ENCODE peak calls at places on chromosomes 4 and X, in seven cellular contexts. P is CD4-positive, alpha-beta memory T cell; T is naive thymus-derived CD4-positive, alpha-beta T cell; L is NCI-H1092 treated with DMSO at 0.1 percent for 48 hours; A is HepG2; K is breast epithelium; M is T47D. H is an unnamed sample.

GRCh38 chrX:4830880-4831557 is 1117.6 kb upstream of the PRKX start:
- DNase-seq in L (no peak), A (peak), P (no peak), T (no peak), M (peak), K (no peak), H (no peak)

GRCh38 chr4:55078987-55079386 is 46.4 kb downstream of the KDR start:
- DNase-seq in T (no peak), K (no peak), A (no peak), M (no peak), L (no peak), P (no peak), H (no peak)

GRCh38 chrX:120560405-120560841 is 339 bp downstream of the CUL4B start:
- DNase-seq in M (no peak), L (peak), A (peak), T (no peak), P (no peak), K (peak), H (no peak)

GRCh38 chr4:145524535-145524934 is 42.9 kb downstream of the SMAD1 start:
- DNase-seq in K (no peak), P (no peak), M (no peak), T (no peak), L (no peak), A (no peak), H (no peak)

GRCh38 chr4:51909236-51909703 is 66.3 kb downstream of the DCUN1D4 start:
- DNase-seq in T (no peak), K (no peak), M (no peak), A (peak), L (no peak), P (no peak), H (no peak)

GRCh38 chrX:108312011-108312410 is 126.2 kb downstream of the COL4A6 start:
- DNase-seq in M (no peak), A (no peak), L (no peak), K (no peak), T (no peak), P (no peak), H (no peak)

GRCh38 chr4:98181815-98182214 is 38.5 kb upstream of the STPG2 start:
- DNase-seq in M (peak), L (no peak), T (no peak), A (no peak), K (no peak), P (no peak), H (no peak)

GRCh38 chrX:124127496-124127895 is 166.0 kb downstream of the STAG2 start:
- DNase-seq in M (no peak), L (no peak), K (no peak), T (no peak), A (no peak), P (no peak), H (no peak)

GRCh38 chr4:77854431-77855111 is 8.1 kb upstream of the MRPL1 start:
- DNase-seq in L (no peak), P (peak), M (no peak), K (no peak), T (peak), A (no peak), H (no peak)

GRCh38 chr4:80305466-80305865 is 30.1 kb upstream of the CFAP299 start:
- DNase-seq in A (no peak), M (no peak), K (no peak), T (no peak), L (no peak), P (no peak), H (no peak)

GRCh38 chrX:16786139-16786790 is at the start of gene TXLNG:
- DNase-seq in M (peak), P (peak), L (peak), T (peak), A (peak), K (peak), H (peak)

GRCh38 chrX:39050427-39050826 is 249.2 kb downstream of the MID1IP1 start:
- DNase-seq in K (no peak), T (no peak), P (no peak), M (peak), A (no peak), L (no peak), H (no peak)

GRCh38 chrX:69374569-69374968 is 129.6 kb upstream of the NALF2 start:
- DNase-seq in T (no peak), L (no peak), M (no peak), A (no peak), P (no peak), K (no peak), H (no peak)

GRCh38 chrX:7109838-7110793 is 37.4 kb upstream of the STS start:
- DNase-seq in L (no peak), A (no peak), M (no peak), K (no peak), P (no peak), T (no peak), H (no peak)

GRCh38 chrX:72460715-72461114 is 111.9 kb downstream of the HDAC8 start:
- DNase-seq in L (no peak), T (no peak), M (no peak), P (no peak), K (no peak), A (no peak), H (no peak)

GRCh38 chr4:13907255-13907751 is 279.8 kb upstream of the BOD1L1 start:
- DNase-seq in P (no peak), L (no peak), K (no peak), M (no peak), T (no peak), A (peak), H (peak)

GRCh38 chr4:75180217-75180616 is 247.3 kb downstream of the PARM1 start:
- DNase-seq in K (no peak), L (no peak), M (no peak), P (no peak), A (no peak), T (no peak), H (no peak)

GRCh38 chrX:119236599-119237525 is 777 bp downstream of the PGRMC1 start:
- DNase-seq in P (peak), A (no peak), M (peak), K (no peak), L (peak), T (no peak), H (no peak)

GRCh38 chr4:27360651-27361347 is 500.2 kb downstream of the STIM2 start:
- DNase-seq in P (no peak), T (no peak), K (no peak), A (no peak), L (no peak), M (no peak), H (no peak)

GRCh38 chr4:39367166-39367565 is 1.0 kb upstream of the RFC1 start:
- DNase-seq in P (no peak), M (no peak), L (no peak), T (no peak), A (peak), K (no peak), H (no peak)

GRCh38 chr4:20687894-20688293 is 12.4 kb upstream of the PACRGL start:
- DNase-seq in A (no peak), T (no peak), L (no peak), M (no peak), K (no peak), P (no peak), H (no peak)

GRCh38 chr4:108449139-108449538 is 171.2 kb upstream of the RPL34 start:
- DNase-seq in T (no peak), K (no peak), A (no peak), L (no peak), M (no peak), P (no peak), H (no peak)

GRCh38 chr4:10050171-10051120 is 29.1 kb upstream of the SLC2A9 start:
- DNase-seq in A (no peak), P (no peak), L (no peak), T (no peak), K (peak), M (peak), H (no peak)

GRCh38 chr4:107258359-107258758 is 222.2 kb upstream of the DKK2 start:
- DNase-seq in P (no peak), L (no peak), M (no peak), K (no peak), T (no peak), A (no peak), H (no peak)

GRCh38 chr4:15396157-15396800 is 31.6 kb upstream of the C1QTNF7 start:
- DNase-seq in L (peak), T (peak), K (no peak), P (peak), A (peak), M (peak), H (peak)

GRCh38 chr4:76680934-76681333 is 217.0 kb downstream of the SOWAHB start:
- DNase-seq in A (no peak), P (no peak), M (no peak), L (no peak), K (no peak), T (no peak), H (no peak)

GRCh38 chr4:168304744-168305459 is 13.7 kb downstream of the DDX60 start:
- DNase-seq in K (no peak), P (no peak), A (no peak), M (peak), T (no peak), L (peak), H (no peak)

GRCh38 chrX:31260351-31260750 is 188.5 kb upstream of the FTHL17 start:
- DNase-seq in T (no peak), M (no peak), P (no peak), A (no peak), L (no peak), K (no peak), H (no peak)

GRCh38 chr4:146243141-146243882 is 29.0 kb downstream of the REELD1 start:
- DNase-seq in P (peak), A (no peak), K (no peak), T (peak), M (no peak), L (no peak), H (no peak)

GRCh38 chrX:2334237-2334636 is 166.5 kb downstream of the DHRSX start:
- DNase-seq in K (no peak), M (no peak), P (no peak), A (no peak), L (no peak), T (no peak), H (no peak)

GRCh38 chr4:87872043-87872442 is 39.3 kb downstream of the MEPE start:
- DNase-seq in K (no peak), P (no peak), A (no peak), L (no peak), M (no peak), T (no peak), H (no peak)

GRCh38 chrX:13689519-13690211 is 737 bp downstream of the RAB9A start:
- DNase-seq in K (no peak), T (no peak), P (no peak), M (no peak), A (no peak), L (peak), H (no peak)

H was measured in 8988T.